ENCODE peak calls at places on chromosome 16, in four cellular contexts. E is hepatocyte, W is GM23338, L is neural crest cell. Z is an unnamed sample.

GRCh38 chr16:75965504-75966374 is 239.4 kb upstream of the CPHXL start:
- DNase-seq in L (no peak), W (no peak), E (no peak), Z (peak)

GRCh38 chr16:50335198-50335958 is 33.4 kb downstream of the BRD7 start:
- DNase-seq in L (no peak), W (no peak), E (no peak), Z (no peak)

GRCh38 chr16:31460582-31461002 is 1.3 kb downstream of the ARMC5 start:
- DNase-seq in E (peak), W (peak), L (no peak), Z (peak)

GRCh38 chr16:55154956-55155355 is 169.0 kb upstream of the IRX6 start:
- DNase-seq in L (no peak), E (no peak), W (no peak), Z (no peak)

GRCh38 chr16:57616241-57616640 is 12.2 kb upstream of the ADGRG1 start:
- DNase-seq in L (no peak), E (no peak), W (no peak), Z (no peak)

GRCh38 chr16:86083382-86084002 is 184.5 kb downstream of the IRF8 start:
- DNase-seq in W (no peak), E (no peak), L (no peak), Z (no peak)

GRCh38 chr16:75023019-75023418 is 24.2 kb downstream of the ZNRF1 start:
- DNase-seq in E (no peak), L (no peak), W (no peak), Z (no peak)

GRCh38 chr16:24645739-24646645 is 83.5 kb upstream of the TNRC6A start:
- DNase-seq in E (peak), W (no peak), L (no peak), Z (peak)

GRCh38 chr16:86018487-86018886 is 119.5 kb downstream of the IRF8 start:
- DNase-seq in L (no peak), E (peak), W (no peak), Z (no peak)

GRCh38 chr16:59210955-59211541 is 476.9 kb upstream of the GOT2 start:
- DNase-seq in E (peak), W (peak), L (peak), Z (peak)

GRCh38 chr16:20868890-20869289 is 31.3 kb downstream of the DCUN1D3 start:
- DNase-seq in W (no peak), E (peak), L (no peak), Z (peak)

GRCh38 chr16:84593825-84594724 is 23.8 kb downstream of the COTL1 start:
- DNase-seq in W (peak), L (no peak), E (no peak), Z (peak)

GRCh38 chr16:88881090-88881580 is 14.7 kb upstream of the PABPN1L start:
- DNase-seq in W (peak), L (no peak), E (no peak), Z (no peak)

GRCh38 chr16:48959204-48959603 is 322.4 kb downstream of the CBLN1 start:
- DNase-seq in L (no peak), E (no peak), W (no peak), Z (no peak)

GRCh38 chr16:80283450-80284392 is 257.1 kb upstream of the DYNLRB2 start:
- DNase-seq in L (no peak), W (no peak), E (no peak), Z (no peak)

GRCh38 chr16:58426095-58426494 is 33.8 kb downstream of the GINS3 start:
- DNase-seq in W (no peak), L (no peak), E (no peak), Z (no peak)

GRCh38 chr16:46607529-46607928 is 13.7 kb downstream of the SHCBP1 start:
- DNase-seq in L (no peak), W (peak), E (peak), Z (peak)

GRCh38 chr16:73480381-73480780 is 432.5 kb upstream of the ZFHX3 start:
- DNase-seq in L (no peak), W (peak), E (no peak), Z (no peak)

GRCh38 chr16:73483076-73483791 is 435.3 kb upstream of the ZFHX3 start:
- DNase-seq in L (no peak), E (no peak), W (peak), Z (no peak)

DNA sequence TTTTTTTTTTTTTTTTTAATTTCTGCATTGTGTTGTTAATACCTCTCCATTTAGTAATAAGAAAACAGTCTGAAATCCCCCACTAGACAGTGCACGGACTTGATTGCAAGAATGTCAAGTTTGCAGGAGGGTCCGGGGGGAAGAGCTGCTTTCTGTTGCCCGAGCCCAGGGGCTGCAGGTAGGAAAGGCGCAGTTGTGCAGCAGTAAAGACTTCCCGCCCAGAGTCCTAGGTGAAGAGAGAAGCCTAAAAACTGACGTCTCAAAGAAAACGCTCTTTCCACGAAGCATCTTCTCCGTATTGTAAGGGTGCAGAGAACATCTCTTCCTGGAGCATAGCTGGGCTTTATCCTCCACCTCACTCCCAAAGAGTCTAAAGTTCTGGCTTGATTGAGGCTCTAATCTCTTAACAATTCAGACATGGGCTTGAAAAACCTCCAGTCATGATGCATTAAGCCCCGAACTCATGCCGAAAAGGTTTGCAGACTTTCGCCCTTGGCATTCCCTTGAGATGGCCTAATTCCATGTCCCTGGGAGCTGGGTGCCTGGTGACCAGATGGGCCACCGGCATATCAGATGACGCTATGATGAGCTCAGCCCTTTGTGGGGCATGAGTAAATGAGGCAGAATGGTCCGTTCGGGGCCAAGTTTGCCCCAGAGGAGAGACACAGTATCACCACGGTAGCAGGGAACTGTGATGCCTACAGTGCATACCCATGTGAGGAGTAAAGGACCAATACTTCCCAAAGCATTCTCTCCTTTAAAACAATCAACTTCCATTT is 436.2 kb upstream of the ZFHX3 start:
- DNase-seq in L (no peak), W (peak), E (no peak), Z (no peak)
- TF ChIP-seq CTCF in L (no peak), W (no peak), E (no peak), Z (no peak)

DNA sequence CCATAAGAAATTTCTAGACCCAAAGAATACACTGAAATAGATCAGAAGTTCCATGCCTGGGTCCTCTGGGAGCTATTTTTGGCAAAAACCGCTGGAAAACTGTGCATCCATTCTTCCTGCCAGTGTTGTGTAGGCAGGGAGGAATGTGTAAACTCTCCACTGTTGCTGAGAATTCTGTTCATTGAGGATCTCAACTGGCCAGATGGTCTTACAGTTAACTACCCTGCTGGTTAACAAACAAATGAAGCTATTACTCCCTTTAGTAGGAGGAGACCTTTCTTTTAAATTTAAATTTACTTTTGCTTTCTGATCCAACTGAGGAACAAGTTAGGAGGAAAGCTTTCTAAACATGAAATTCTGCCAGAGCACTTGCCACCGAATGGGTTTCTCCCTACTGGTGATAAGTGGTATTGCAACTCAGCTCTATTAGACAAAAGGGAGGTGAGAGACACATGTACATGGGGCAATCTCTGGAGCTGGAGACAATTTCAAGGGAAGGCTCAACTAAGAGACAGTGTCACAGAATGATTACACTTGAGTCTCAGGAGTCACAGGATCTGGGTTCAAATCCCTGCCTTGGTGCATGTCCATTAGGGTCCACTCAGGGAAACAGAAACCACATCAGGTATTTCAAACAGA is 37.6 kb downstream of the SOCS1 start:
- DNase-seq in E (no peak), L (no peak), W (peak), Z (peak)
- TF ChIP-seq CTCF in E (peak), L (peak), W (peak), Z (peak)

DNA sequence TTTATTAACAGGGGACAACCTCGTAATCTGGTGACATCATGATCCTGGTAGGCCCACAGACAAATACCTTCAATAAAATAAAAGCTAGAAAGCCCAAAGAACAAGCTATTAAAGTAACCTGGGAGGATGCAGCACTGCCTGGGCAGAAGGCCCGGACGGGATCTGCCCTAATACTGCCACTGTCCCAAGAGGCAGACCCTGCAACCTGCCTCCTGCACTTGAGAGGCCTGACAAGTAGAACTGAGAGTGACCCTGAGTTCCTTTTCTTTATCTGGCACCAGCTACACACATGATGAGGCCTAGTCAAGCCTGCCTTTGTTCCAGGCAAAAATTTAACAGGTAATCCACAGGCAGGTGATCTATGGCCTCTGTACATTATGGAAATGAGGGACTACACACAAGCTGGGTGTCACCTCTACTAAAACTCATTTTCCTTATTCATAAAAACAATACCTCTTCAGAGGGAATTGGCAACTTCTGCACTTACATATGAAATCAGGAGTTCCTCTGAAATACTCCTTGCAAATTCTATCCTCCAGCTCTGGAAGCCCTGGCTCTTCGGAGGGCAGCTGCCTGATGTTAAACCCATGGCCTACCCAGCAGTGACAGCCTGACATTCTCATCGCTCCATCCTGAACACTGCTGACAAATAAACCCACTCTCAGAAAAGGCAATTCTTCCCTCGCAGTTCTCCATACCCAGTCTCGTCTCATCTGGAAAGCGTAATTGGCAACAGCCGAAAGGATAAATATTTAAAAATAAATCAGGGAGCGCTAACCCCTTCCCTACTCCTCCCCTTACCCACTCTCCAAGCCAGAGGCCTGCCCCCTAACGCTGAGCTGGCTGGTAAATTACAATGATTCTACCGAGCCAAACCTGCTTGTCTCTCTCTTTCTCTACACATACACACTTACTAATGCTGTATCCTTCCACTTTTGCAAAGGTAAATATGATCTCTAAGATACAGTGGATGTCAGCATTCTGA is 2.5 kb upstream of the ZFHX3 start:
- DNase-seq in W (no peak), L (no peak), E (no peak), Z (no peak)
- TF ChIP-seq CTCF in W (peak), L (no peak), E (peak), Z (no peak)

DNA sequence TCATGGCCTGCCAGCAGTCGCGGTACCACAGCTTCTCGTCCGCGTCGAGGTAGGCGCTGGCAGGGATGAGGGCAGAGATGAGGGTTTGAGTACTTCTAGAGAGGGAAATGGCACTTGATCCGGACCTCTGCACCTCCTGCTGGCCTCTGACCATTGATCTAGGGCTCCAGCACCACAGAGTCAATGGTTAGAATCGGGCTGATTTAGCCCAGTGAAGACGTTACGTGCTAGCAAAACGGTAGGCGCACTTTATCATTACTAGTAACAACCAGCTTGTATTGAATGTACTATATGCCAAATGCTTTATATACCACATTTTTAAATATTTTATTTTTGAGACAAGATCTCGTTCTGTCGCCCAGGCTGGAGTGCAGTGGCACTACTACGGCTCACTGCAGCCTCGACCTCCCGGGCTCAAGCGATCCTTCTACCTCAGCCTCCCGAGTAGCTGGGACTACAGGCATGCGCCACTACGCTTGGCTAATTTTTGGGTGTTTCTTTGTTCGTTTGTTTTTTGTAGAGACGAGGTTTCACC is 526 bp downstream of the TSNAXIP1 start:
- DNase-seq in L (no peak), W (no peak), E (no peak), Z (no peak)
- TF ChIP-seq CTCF in L (no peak), W (peak), E (peak), Z (peak)

DNA sequence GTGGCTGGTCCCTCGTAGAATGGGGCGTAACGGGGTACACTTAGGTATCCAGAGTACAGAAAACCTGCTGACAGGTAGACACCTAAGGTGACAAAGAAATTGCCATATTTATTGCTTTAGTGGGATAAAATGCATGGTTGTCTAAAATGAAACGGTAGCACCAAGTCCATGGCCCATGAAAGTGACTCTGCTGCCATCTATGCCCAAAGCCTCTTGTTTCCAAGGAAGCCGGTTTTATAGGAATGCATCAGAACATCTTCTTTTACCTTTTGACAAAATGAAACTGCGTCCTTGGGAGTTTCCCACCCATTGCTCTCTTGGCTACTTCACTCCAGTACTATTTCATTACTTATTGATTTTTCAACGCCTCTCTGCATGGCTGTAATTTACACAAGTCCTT is 151.3 kb upstream of the ZFHX3 start:
- DNase-seq in E (no peak), L (no peak), W (no peak), Z (no peak)
- TF ChIP-seq CTCF in E (no peak), L (no peak), W (peak), Z (no peak)

DNA sequence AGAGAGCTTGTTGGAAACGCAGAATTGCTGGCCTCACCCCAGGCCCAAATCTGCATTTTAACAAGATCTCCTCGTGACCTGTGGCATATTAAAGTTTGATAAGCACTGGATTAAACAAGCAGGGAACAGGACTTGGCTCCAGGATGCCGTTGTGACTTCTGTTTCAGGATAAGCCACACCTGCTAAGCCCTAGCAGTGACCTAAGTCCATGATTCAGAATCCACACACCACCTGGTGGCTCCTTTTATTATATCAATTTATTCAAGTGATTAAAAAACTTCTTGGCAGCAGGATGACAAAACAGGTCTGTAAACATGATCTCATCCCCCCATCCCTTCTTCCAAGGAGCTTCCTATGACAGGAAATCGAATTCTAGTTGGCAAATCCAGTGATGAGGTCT is 9.1 kb downstream of the NAGPA start:
- DNase-seq in W (peak), L (no peak), E (no peak), Z (peak)
- TF ChIP-seq CTCF in W (peak), L (peak), E (no peak), Z (no peak)

Z was measured in astrocyte of the spinal cord.